ENCODE peak calls at places on chromosome 18, in nine cellular contexts. Y is Peyer's patch, A is DND-41, B is pancreas, Q is spleen, X is H1, N is WERI-Rb-1, J is breast epithelium, F is right lobe of liver. E is an unnamed sample.

GRCh38 chr18:5475252-5475651 is 68.5 kb downstream of the EPB41L3 start:
- DNase-seq in Q (no peak), J (no peak), Y (no peak), X (no peak), A (no peak), N (no peak), F (no peak), B (no peak), E (no peak)

GRCh38 chr18:46732801-46733200 is 24.1 kb downstream of the ST8SIA5 start:
- DNase-seq in F (no peak), X (no peak), B (peak), J (no peak), Y (no peak), Q (no peak), N (no peak), A (no peak), E (no peak)

GRCh38 chr18:10530852-10531251 is 5.0 kb downstream of the NAPG start:
- DNase-seq in F (no peak), J (no peak), B (no peak), N (no peak), Q (no peak), X (no peak), A (no peak), Y (no peak), E (no peak)

GRCh38 chr18:78679061-78679460 is 300.6 kb upstream of the SALL3 start:
- DNase-seq in B (no peak), N (no peak), Y (no peak), Q (peak), A (peak), X (no peak), F (no peak), J (peak), E (no peak)

GRCh38 chr18:40096675-40097074 is 1858.4 kb upstream of the PIK3C3 start:
- DNase-seq in F (no peak), X (no peak), N (no peak), Q (no peak), A (no peak), Y (no peak), B (no peak), J (no peak), E (no peak)

GRCh38 chr18:22913861-22914260 is 19.3 kb upstream of the RBBP8 start:
- DNase-seq in F (no peak), Q (no peak), Y (no peak), A (no peak), X (no peak), J (peak), B (no peak), N (no peak), E (no peak)

GRCh38 chr18:56542488-56542887 is 95.9 kb downstream of the TXNL1 start:
- DNase-seq in X (no peak), Q (no peak), B (no peak), Y (no peak), N (no peak), J (no peak), F (no peak), A (no peak), E (no peak)

GRCh38 chr18:38576915-38577314 is 1011.3 kb upstream of the CELF4 start:
- DNase-seq in X (no peak), Y (no peak), F (no peak), B (no peak), A (peak), Q (no peak), N (no peak), J (no peak), E (no peak)

GRCh38 chr18:32770181-32770650 is 2.6 kb downstream of the KLHL14 start:
- DNase-seq in Y (peak), A (no peak), F (no peak), Q (peak), B (peak), J (no peak), N (peak), X (no peak), E (no peak)

GRCh38 chr18:79507546-79508480 is 112.1 kb downstream of the NFATC1 start:
- DNase-seq in J (peak), Q (peak), N (no peak), X (no peak), Y (peak), B (peak), A (no peak), F (peak), E (peak)

GRCh38 chr18:44744206-44745180 is 63.8 kb downstream of the SETBP1 start:
- DNase-seq in N (peak), Q (peak), J (no peak), Y (no peak), B (peak), X (peak), F (no peak), A (no peak), E (no peak)

GRCh38 chr18:34649072-34649471 is 61.0 kb upstream of the DTNA start:
- DNase-seq in Y (no peak), J (no peak), A (no peak), X (no peak), Q (no peak), N (no peak), F (no peak), B (no peak), E (no peak)

GRCh38 chr18:80067897-80068296 is 33.7 kb downstream of the RBFA start:
- DNase-seq in X (peak), A (no peak), Q (no peak), B (no peak), Y (no peak), F (no peak), J (no peak), N (no peak), E (no peak)

GRCh38 chr18:74005320-74006110 is 142.1 kb downstream of the FBXO15 start:
- DNase-seq in J (no peak), F (no peak), N (no peak), X (no peak), Y (no peak), B (no peak), A (no peak), Q (no peak), E (no peak)

GRCh38 chr18:57004366-57005121 is 142.3 kb upstream of the BOD1L2 start:
- DNase-seq in X (no peak), B (no peak), N (no peak), F (no peak), A (no peak), Y (no peak), J (no peak), Q (no peak), E (no peak)

GRCh38 chr18:76340410-76340809 is 154.6 kb downstream of the ZNF516 start:
- DNase-seq in A (no peak), J (no peak), F (no peak), Q (no peak), X (no peak), B (no peak), N (no peak), Y (no peak), E (no peak)

GRCh38 chr18:62717850-62718229 is 2.5 kb downstream of the PHLPP1 start:
- DNase-seq in B (no peak), J (no peak), F (no peak), A (no peak), N (no peak), Q (no peak), Y (no peak), X (no peak), E (no peak)

GRCh38 chr18:67239826-67240225 is 276.7 kb downstream of the DSEL start:
- DNase-seq in J (no peak), Q (no peak), X (no peak), N (no peak), F (no peak), B (no peak), A (no peak), Y (no peak), E (no peak)

GRCh38 chr18:394997-395383 is 105.5 kb downstream of the COLEC12 start:
- DNase-seq in F (no peak), A (no peak), Q (no peak), J (no peak), X (no peak), N (no peak), B (no peak), Y (no peak), E (no peak)

GRCh38 chr18:35604369-35604768 is 22.8 kb downstream of the GALNT1 start:
- DNase-seq in X (no peak), B (no peak), J (no peak), N (no peak), Q (no peak), F (no peak), A (no peak), Y (no peak), E (no peak)

GRCh38 chr18:67302043-67302442 is 214.5 kb downstream of the DSEL start:
- DNase-seq in N (no peak), J (no peak), F (no peak), X (no peak), A (no peak), Q (no peak), B (no peak), Y (no peak), E (no peak)

DNA sequence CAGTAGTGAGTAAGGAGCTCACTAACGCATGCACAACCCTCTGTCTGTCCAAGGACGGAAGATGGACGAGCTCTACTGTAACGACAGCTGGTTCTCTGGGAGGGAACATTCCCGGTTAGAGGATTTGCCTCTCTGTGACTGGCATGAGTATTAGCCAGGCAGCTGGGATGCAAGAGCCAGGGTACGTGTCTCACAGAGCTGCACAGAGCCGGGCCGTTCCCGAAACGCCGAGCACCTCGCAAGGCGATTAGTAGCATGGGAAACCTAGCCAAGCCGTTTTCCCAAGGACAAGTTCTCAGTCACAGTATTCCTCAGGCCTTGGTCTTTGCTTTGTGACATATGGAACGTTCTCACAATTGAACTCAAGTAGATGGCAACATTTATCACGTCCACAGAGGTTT is 94.7 kb downstream of the MTCL1 start:
- DNase-seq in Q (no peak), A (no peak), Y (no peak), B (peak), J (no peak), N (peak), X (no peak), F (no peak), E (no peak)
- H3K4me3 ChIP-seq in Q (no peak), A (no peak), Y (no peak), B (no peak), J (no peak), N (no peak), X (no peak), F (no peak), E (no peak)

DNA sequence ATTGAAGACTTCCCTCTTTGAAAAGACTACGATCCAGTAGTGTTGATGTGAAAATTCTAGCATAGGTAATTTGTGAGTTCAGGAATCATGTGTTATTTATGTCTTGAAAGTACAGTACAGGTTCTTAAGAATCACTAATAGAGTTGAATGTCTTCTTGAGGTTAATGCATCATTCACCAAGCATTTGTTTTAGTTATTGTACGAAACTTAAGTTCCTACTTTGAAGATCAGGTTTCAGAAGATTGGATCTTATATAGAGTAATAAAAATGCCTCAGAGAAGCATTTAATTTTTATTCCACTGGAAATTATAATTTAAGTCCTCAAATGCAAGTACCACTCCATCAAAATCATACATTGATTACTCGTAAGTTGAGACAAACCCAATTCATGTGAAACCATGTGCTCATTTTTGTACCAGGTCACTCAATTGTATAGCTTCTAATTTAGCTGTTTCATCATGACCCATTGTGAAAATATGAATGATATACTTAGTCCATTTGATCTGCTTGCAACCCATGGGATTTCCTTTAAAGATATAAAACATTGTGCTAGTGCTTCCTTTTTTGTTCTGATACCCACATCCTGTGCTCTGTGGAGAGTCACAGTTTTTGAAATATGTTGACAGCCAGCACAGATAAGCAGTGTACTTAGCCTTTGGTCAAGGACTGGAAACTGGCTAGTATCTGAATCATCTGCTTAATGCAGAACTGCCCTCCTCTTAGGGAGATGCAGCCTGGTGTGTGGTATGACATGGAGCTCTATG is 22.5 kb upstream of the RAB27B start:
- DNase-seq in J (no peak), Q (no peak), A (peak), Y (no peak), X (no peak), F (no peak), B (no peak), N (no peak), E (no peak)
- H3K27ac ChIP-seq in J (no peak), Q (no peak), A (peak), Y (no peak), X (no peak), F (no peak), B (no peak), N (no peak), E (no peak)

GRCh38 chr18:11906181-11906580 is 1.9 kb downstream of the MPPE1 start:
- DNase-seq in Y (no peak), N (no peak), B (no peak), Q (no peak), F (no peak), A (no peak), J (no peak), X (no peak), E (no peak)

GRCh38 chr18:11909081-11909410 is 929 bp upstream of the MPPE1 start:
- DNase-seq in F (no peak), A (no peak), J (no peak), B (no peak), Y (no peak), N (no peak), X (no peak), Q (no peak), E (no peak)

GRCh38 chr18:11908182-11909080 is at the start of gene MPPE1:
- DNase-seq in J (peak), F (peak), Y (peak), Q (peak), X (peak), N (peak), A (peak), B (peak), E (peak)

GRCh38 chr18:11906926-11907874 is 917 bp downstream of the MPPE1 start:
- DNase-seq in J (no peak), B (no peak), N (no peak), X (peak), Q (no peak), F (no peak), Y (no peak), A (no peak), E (no peak)

GRCh38 chr18:11909597-11910026 is 1.5 kb upstream of the MPPE1 start:
- DNase-seq in B (no peak), Q (no peak), J (no peak), X (no peak), F (no peak), Y (no peak), N (no peak), A (no peak), E (no peak)
- H3K4me3 ChIP-seq in B (peak), Q (peak), J (no peak), X (no peak), F (peak), Y (peak), N (peak), A (no peak), E (peak)

GRCh38 chr18:8559612-8560011 is 49.6 kb upstream of the RAB12 start:
- DNase-seq in F (no peak), Y (no peak), Q (no peak), J (no peak), X (no peak), A (no peak), N (no peak), B (no peak), E (no peak)

GRCh38 chr18:8562065-8562464 is 47.2 kb upstream of the RAB12 start:
- DNase-seq in B (no peak), F (no peak), X (no peak), A (no peak), Q (no peak), N (no peak), Y (no peak), J (no peak), E (no peak)

GRCh38 chr18:8561123-8561905 is 47.9 kb upstream of the RAB12 start:
- DNase-seq in J (no peak), N (no peak), Q (no peak), A (no peak), Y (no peak), F (no peak), X (no peak), B (no peak), E (no peak)

GRCh38 chr18:8562914-8563313 is 46.3 kb upstream of the RAB12 start:
- DNase-seq in J (no peak), A (no peak), B (no peak), F (no peak), Y (no peak), X (no peak), N (no peak), Q (no peak), E (no peak)
- H3K27ac ChIP-seq in J (no peak), A (no peak), B (no peak), F (no peak), Y (no peak), X (no peak), N (no peak), Q (no peak), E (no peak)

DNA sequence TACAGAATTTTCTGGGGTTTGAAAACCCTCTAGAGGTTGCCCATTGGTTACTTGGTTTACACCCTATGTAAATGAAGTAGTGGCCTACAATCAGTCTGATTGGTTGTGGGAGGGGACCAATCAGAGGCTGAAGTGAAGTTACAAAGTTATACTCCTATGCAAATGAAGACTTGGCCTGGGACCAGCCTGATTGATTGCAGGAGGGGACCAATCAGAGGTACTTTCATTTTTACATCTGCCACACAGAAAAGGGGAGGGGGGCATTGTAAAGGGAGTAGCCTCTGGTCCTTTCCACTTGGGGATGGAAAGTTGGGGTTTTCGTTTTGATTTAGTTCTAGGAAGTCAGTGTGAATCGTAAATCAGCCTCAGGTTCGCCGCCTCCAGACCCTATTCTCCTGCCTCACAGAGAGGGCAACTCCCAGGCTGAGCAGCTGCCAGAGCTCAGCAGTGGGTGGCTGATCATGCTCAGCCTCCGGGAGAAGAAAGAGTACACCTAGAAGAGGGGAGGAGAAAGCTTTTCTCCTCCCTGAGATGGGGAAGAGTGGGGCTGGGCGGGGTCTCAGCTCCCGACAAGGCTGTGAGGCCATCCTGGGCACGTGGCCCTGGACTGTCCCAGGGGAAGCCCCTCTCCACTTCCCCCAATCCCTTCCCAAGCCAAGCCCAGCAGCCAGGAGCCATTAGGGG is 372.5 kb downstream of the GALR1 start:
- DNase-seq in F (no peak), N (no peak), A (no peak), B (no peak), Y (no peak), X (no peak), Q (no peak), J (no peak), E (no peak)
- H3K4me3 ChIP-seq in F (no peak), N (no peak), A (no peak), B (no peak), Y (no peak), X (no peak), Q (peak), J (no peak), E (no peak)

GRCh38 chr18:58579561-58580047 is 49.3 kb downstream of the ALPK2 start:
- DNase-seq in J (no peak), Q (no peak), A (no peak), B (no peak), N (no peak), Y (no peak), X (no peak), F (peak), E (no peak)
- H3K27ac ChIP-seq in J (no peak), Q (no peak), A (no peak), B (no peak), N (no peak), Y (no peak), X (no peak), F (peak), E (no peak)

DNA sequence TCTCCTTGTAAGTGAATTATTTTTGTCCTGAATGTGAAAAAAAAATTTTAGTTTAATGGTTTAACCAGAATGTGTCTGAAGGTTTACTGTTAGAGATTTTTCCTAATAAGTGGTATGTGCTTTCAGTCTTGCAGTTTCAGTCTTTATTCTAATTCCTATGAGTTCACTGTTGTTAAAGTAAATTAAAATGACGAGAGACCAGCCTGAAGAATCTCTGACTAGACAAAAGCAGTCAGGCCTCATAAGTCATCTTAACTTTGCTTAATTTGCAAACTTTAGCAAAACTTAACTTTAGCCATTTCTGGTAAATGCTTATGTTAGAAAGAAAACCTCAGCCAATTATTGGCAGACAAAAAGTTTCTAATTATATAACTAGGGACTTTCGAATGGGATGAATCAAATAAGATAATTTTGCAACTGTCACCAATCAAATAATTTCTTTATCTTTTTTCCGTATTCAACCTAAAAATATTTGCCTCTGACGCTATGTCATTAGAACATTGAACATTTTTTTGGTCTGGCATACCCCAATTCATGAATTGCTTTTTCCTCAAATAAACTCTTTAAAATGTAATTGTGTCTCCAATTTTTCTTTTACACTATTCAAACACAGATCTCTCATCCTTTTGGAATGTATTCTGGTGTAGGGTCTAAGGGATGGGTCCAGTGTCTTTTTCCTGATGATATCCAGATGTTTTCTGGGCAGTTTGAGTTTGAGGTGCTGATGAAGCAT is 70.6 kb downstream of the ACAA2 start:
- DNase-seq in J (no peak), F (no peak), X (no peak), N (no peak), A (no peak), Y (no peak), B (no peak), Q (no peak), E (no peak)
- H3K4me3 ChIP-seq in J (no peak), F (no peak), X (no peak), N (no peak), A (no peak), Y (no peak), B (no peak), Q (no peak), E (no peak)

GRCh38 chr18:69954719-69955118 is 7.0 kb upstream of the CD226 start:
- DNase-seq in X (no peak), A (no peak), Y (no peak), Q (no peak), B (no peak), N (no peak), F (no peak), J (no peak), E (no peak)

GRCh38 chr18:69957071-69957620 is 9.5 kb upstream of the CD226 start:
- DNase-seq in A (no peak), N (no peak), J (no peak), B (no peak), X (no peak), Q (no peak), F (no peak), Y (no peak), E (no peak)

GRCh38 chr18:69956037-69956436 is 8.4 kb upstream of the CD226 start:
- DNase-seq in X (no peak), N (no peak), Y (no peak), A (no peak), Q (no peak), J (no peak), B (no peak), F (no peak), E (no peak)

GRCh38 chr18:69958422-69958821 is 10.7 kb upstream of the CD226 start:
- DNase-seq in J (no peak), X (no peak), A (no peak), B (no peak), Q (no peak), F (no peak), N (no peak), Y (no peak), E (no peak)

GRCh38 chr18:69956655-69957054 is 9.0 kb upstream of the CD226 start:
- DNase-seq in F (no peak), X (no peak), N (no peak), B (no peak), A (no peak), Y (no peak), Q (no peak), J (no peak), E (no peak)
- H3K27ac ChIP-seq in F (peak), X (no peak), N (no peak), B (no peak), A (no peak), Y (peak), Q (peak), J (no peak), E (no peak)

GRCh38 chr18:58447342-58448190 is 181.3 kb downstream of the ALPK2 start:
- DNase-seq in Y (no peak), A (no peak), Q (no peak), X (no peak), N (no peak), B (no peak), F (no peak), J (no peak), E (no peak)
- H3K4me3 ChIP-seq in Y (no peak), A (no peak), Q (no peak), X (no peak), N (no peak), B (no peak), F (peak), J (no peak), E (no peak)

GRCh38 chr18:48136544-48137353 is 206.3 kb upstream of the SMAD2 start:
- DNase-seq in Y (peak), Q (peak), B (peak), F (peak), J (no peak), A (peak), N (peak), X (peak), E (no peak)
- H3K27ac ChIP-seq in Y (peak), Q (peak), B (no peak), F (no peak), J (peak), A (peak), N (no peak), X (no peak), E (no peak)

E was measured in coronary artery.